ENCODE peak calls at places on chromosomes 13 and 19, in six cellular contexts. One of them, this sample, is unnamed. For H3K27me3, the result is how much of the 10 kb centered on the place peaks cover.

GRCh38 chr19:401836-402535 is 7.0 kb downstream of the C2CD4C start:
- DNase-seq in cardiac muscle cell: no peak
- DNase-seq in upper lobe of left lung: peak
- DNase-seq in A673: peak
- DNase-seq in CD8-positive, alpha-beta T cell: no peak
- DNase-seq in right atrium auricular region: no peak
- DNase-seq in this sample: no peak

GRCh38 chr19:35404879-35405622 is 34.2 kb downstream of the GPR42 start:
- DNase-seq in cardiac muscle cell: peak
- DNase-seq in upper lobe of left lung: no peak
- DNase-seq in A673: peak
- DNase-seq in CD8-positive, alpha-beta T cell: no peak
- DNase-seq in right atrium auricular region: no peak
- DNase-seq in this sample: peak

GRCh38 chr13:39016087-39016486 is 21.8 kb downstream of the PROSER1 start:
- DNase-seq in cardiac muscle cell: no peak
- DNase-seq in upper lobe of left lung: no peak
- DNase-seq in A673: no peak
- DNase-seq in CD8-positive, alpha-beta T cell: no peak
- DNase-seq in right atrium auricular region: no peak
- DNase-seq in this sample: no peak

GRCh38 chr13:85265296-85265695 is 533.9 kb downstream of the SLITRK6 start:
- DNase-seq in cardiac muscle cell: no peak
- DNase-seq in upper lobe of left lung: no peak
- DNase-seq in A673: no peak
- DNase-seq in CD8-positive, alpha-beta T cell: no peak
- DNase-seq in right atrium auricular region: no peak
- DNase-seq in this sample: no peak

GRCh38 chr19:1883784-1884183 is 1.5 kb downstream of the ABHD17A start:
- DNase-seq in cardiac muscle cell: no peak
- DNase-seq in upper lobe of left lung: no peak
- DNase-seq in A673: no peak
- DNase-seq in CD8-positive, alpha-beta T cell: no peak
- DNase-seq in right atrium auricular region: no peak
- DNase-seq in this sample: no peak

GRCh38 chr13:113650275-113650674 is 7.7 kb downstream of the ATP4B start:
- DNase-seq in cardiac muscle cell: no peak
- DNase-seq in upper lobe of left lung: peak
- DNase-seq in A673: no peak
- DNase-seq in CD8-positive, alpha-beta T cell: no peak
- DNase-seq in right atrium auricular region: no peak
- DNase-seq in this sample: no peak

GRCh38 chr13:97005631-97006262 is 11.5 kb upstream of the OXGR1 start:
- DNase-seq in cardiac muscle cell: peak
- DNase-seq in upper lobe of left lung: no peak
- DNase-seq in A673: no peak
- DNase-seq in CD8-positive, alpha-beta T cell: no peak
- DNase-seq in right atrium auricular region: no peak
- DNase-seq in this sample: no peak

GRCh38 chr19:3693030-3693925 is 7.0 kb downstream of the PIP5K1C start:
- DNase-seq in cardiac muscle cell: no peak
- DNase-seq in upper lobe of left lung: no peak
- DNase-seq in A673: no peak
- DNase-seq in CD8-positive, alpha-beta T cell: no peak
- DNase-seq in right atrium auricular region: no peak
- DNase-seq in this sample: no peak

GRCh38 chr19:29837448-29837961 is 25.7 kb downstream of the CCNE1 start:
- DNase-seq in cardiac muscle cell: no peak
- DNase-seq in upper lobe of left lung: no peak
- DNase-seq in A673: no peak
- DNase-seq in CD8-positive, alpha-beta T cell: no peak
- DNase-seq in right atrium auricular region: no peak
- DNase-seq in this sample: no peak

GRCh38 chr19:9427941-9428340 is 7.4 kb downstream of the ZNF266 start:
- DNase-seq in cardiac muscle cell: no peak
- DNase-seq in upper lobe of left lung: no peak
- DNase-seq in A673: no peak
- DNase-seq in CD8-positive, alpha-beta T cell: no peak
- DNase-seq in right atrium auricular region: no peak
- DNase-seq in this sample: no peak

GRCh38 chr13:51785592-51786424 is 18.2 kb downstream of the DHRS12 start:
- DNase-seq in cardiac muscle cell: peak
- DNase-seq in upper lobe of left lung: peak
- DNase-seq in A673: peak
- DNase-seq in CD8-positive, alpha-beta T cell: no peak
- DNase-seq in right atrium auricular region: no peak
- DNase-seq in this sample: peak

GRCh38 chr19:30649934-30650614 is 277.9 kb downstream of the ZNF536 start:
- DNase-seq in cardiac muscle cell: peak
- DNase-seq in upper lobe of left lung: no peak
- DNase-seq in A673: peak
- DNase-seq in CD8-positive, alpha-beta T cell: no peak
- DNase-seq in right atrium auricular region: no peak
- DNase-seq in this sample: no peak

GRCh38 chr13:20393273-20394235 is 132.1 kb downstream of the CRYL1 start:
- DNase-seq in cardiac muscle cell: no peak
- DNase-seq in upper lobe of left lung: no peak
- DNase-seq in A673: no peak
- DNase-seq in CD8-positive, alpha-beta T cell: no peak
- DNase-seq in right atrium auricular region: no peak
- DNase-seq in this sample: no peak

GRCh38 chr19:39083983-39084731 is at the start of gene ACP7:
- DNase-seq in cardiac muscle cell: no peak
- DNase-seq in upper lobe of left lung: no peak
- DNase-seq in A673: no peak
- DNase-seq in CD8-positive, alpha-beta T cell: no peak
- DNase-seq in right atrium auricular region: no peak
- DNase-seq in this sample: no peak

GRCh38 chr19:43765109-43765876 is 10.5 kb upstream of the SMG9 start:
- DNase-seq in cardiac muscle cell: peak
- DNase-seq in upper lobe of left lung: peak
- DNase-seq in A673: peak
- DNase-seq in CD8-positive, alpha-beta T cell: no peak
- DNase-seq in right atrium auricular region: peak
- DNase-seq in this sample: peak

GRCh38 chr13:44932850-44933251 is 56.4 kb downstream of the NUFIP1 start:
- DNase-seq in cardiac muscle cell: peak
- DNase-seq in upper lobe of left lung: no peak
- DNase-seq in A673: no peak
- DNase-seq in CD8-positive, alpha-beta T cell: no peak
- DNase-seq in right atrium auricular region: no peak
- DNase-seq in this sample: no peak

GRCh38 chr13:33191425-33192221 is 93.9 kb downstream of the STARD13 start:
- DNase-seq in cardiac muscle cell: no peak
- DNase-seq in upper lobe of left lung: no peak
- DNase-seq in A673: no peak
- DNase-seq in CD8-positive, alpha-beta T cell: no peak
- DNase-seq in right atrium auricular region: no peak
- DNase-seq in this sample: no peak

DNA sequence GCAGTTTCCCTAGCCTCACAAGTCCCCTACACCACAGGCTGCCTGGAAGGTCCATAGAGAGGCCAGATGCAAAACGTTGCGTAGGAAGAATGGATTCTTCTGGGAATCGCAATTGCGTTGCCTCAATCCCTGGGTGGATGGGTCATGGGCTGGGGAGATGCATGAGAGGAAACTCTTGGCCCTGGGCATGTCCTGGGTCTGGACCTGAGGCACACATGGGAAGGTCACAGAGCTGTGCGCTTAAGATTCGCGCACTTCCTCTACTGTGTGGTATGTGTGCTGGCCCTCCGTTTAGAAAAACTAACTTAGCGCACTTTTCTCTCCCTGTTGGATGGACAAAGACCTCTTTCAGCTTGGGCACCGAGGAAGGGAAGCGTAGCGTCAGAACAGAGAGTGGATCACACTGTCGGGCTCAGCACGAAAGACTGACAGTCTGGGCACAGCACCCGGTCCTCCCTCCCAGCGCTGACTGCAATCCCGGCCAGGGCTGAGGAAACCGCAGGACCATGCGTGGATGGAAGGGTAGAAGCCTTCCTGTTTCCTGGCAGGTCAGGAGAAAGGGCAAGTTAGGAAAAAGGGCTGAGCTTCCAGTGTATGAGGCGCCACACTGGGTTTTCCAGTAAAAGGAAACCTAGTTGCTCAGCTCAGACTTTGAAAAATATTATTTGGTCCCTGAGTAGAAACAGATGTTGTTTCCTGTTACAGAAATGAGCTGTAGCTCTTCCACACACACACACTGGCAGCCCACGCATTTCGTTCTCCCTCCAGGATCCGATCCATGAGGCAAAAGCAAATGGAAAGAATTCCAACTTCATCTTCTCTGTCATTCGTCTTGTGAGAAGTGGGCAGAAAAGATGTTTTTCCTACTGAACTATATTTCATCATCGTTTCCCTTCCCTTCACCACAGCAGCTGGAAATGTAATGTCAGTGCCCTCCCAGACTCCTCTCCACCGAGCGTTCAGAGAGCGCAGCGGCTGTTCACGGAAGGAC is 86.0 kb downstream of the ING1 start:
- DNase-seq in cardiac muscle cell: peak
- DNase-seq in upper lobe of left lung: no peak
- DNase-seq in A673: peak
- DNase-seq in CD8-positive, alpha-beta T cell: no peak
- DNase-seq in right atrium auricular region: peak
- DNase-seq in this sample: peak
- H3K4me3 ChIP-seq in cardiac muscle cell: no peak
- H3K4me3 ChIP-seq in upper lobe of left lung: peak
- H3K4me3 ChIP-seq in A673: peak
- H3K4me3 ChIP-seq in CD8-positive, alpha-beta T cell: no peak
- H3K4me3 ChIP-seq in right atrium auricular region: peak
- H3K4me3 ChIP-seq in this sample: peak

DNA sequence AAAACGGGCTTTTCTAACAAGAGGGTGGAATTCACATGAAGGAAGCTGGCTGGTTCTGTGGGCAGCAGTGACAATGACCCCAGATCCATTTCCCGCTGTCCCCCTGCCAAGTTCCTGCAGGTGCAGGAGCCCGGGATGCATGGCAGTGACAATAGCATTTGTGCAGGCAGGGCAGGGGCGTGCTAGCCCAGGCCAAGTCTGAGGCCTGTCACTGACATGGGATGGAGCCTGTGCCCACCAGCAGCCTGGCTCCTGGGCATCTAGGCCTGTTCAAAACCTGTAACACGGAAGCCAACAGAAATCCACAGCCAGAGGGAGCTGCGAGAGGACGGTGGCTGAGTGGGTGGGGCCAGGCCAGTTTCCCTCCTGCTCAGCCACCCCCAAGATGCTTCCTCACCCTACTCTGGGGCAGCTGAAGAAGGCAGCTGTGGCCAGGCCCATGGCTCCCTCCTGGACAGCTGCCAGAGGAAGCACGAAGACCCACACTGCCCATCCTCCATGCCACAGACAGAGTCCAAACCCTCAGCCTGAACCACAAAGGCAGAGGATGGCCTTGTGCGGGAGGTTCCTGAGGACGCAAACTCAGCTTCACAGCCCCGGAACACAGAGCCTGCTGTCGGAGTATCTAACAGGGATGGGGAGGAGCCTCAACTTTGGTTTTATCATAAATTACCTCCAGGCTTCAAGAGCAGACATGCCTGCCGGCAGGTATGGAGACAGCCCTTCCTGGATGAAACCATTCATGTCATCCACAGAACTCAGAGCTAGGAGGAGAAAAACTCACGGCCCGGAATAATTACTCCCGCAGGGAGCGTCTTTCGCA is 74.0 kb downstream of the CEBPG start:
- DNase-seq in cardiac muscle cell: no peak
- DNase-seq in upper lobe of left lung: no peak
- DNase-seq in A673: no peak
- DNase-seq in CD8-positive, alpha-beta T cell: no peak
- DNase-seq in right atrium auricular region: no peak
- DNase-seq in this sample: no peak
- TF ChIP-seq CTCF in cardiac muscle cell: no peak
- TF ChIP-seq CTCF in upper lobe of left lung: no peak
- TF ChIP-seq CTCF in A673: no peak
- TF ChIP-seq CTCF in CD8-positive, alpha-beta T cell: no peak
- TF ChIP-seq CTCF in right atrium auricular region: no peak
- TF ChIP-seq CTCF in this sample: no peak

DNA sequence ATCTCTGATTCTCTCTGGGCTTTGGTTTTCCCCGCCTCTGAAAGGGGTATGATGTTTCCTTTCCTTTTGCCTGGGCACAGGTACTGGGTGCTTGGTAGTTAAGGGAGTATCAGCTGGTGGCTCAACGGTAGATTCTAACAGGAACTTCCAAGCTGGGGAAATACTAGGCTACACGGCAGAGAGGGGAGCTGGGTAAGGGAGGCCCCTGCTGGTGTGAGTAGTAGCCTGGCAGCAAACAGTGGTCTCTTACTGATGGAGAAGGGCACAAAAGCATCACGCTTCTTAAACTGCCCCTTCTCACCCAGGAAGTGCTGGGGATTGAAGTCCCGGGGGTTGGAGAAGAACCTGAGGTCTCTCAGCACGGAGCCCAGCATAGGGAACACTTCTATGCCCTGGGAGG is 26.9 kb upstream of the CYP2A7 start:
- DNase-seq in cardiac muscle cell: no peak
- DNase-seq in upper lobe of left lung: peak
- DNase-seq in A673: no peak
- DNase-seq in CD8-positive, alpha-beta T cell: no peak
- DNase-seq in right atrium auricular region: no peak
- DNase-seq in this sample: no peak
- H3K27me3 ChIP-seq in cardiac muscle cell: under half
- H3K27me3 ChIP-seq in upper lobe of left lung: under half
- H3K27me3 ChIP-seq in A673: under half
- H3K27me3 ChIP-seq in CD8-positive, alpha-beta T cell: under half
- H3K27me3 ChIP-seq in right atrium auricular region: under half
- H3K27me3 ChIP-seq in this sample: under half

GRCh38 chr13:46667687-46668281 is 114.8 kb downstream of the LRCH1 start:
- DNase-seq in cardiac muscle cell: peak
- DNase-seq in upper lobe of left lung: no peak
- DNase-seq in A673: no peak
- DNase-seq in CD8-positive, alpha-beta T cell: no peak
- DNase-seq in right atrium auricular region: no peak
- DNase-seq in this sample: no peak
- H3K4me3 ChIP-seq in cardiac muscle cell: no peak
- H3K4me3 ChIP-seq in upper lobe of left lung: peak
- H3K4me3 ChIP-seq in A673: peak
- H3K4me3 ChIP-seq in CD8-positive, alpha-beta T cell: peak
- H3K4me3 ChIP-seq in right atrium auricular region: no peak
- H3K4me3 ChIP-seq in this sample: no peak

GRCh38 chr19:41792513-41793413 is 3.6 kb upstream of the CEACAM3 start:
- DNase-seq in cardiac muscle cell: peak
- DNase-seq in upper lobe of left lung: peak
- DNase-seq in A673: peak
- DNase-seq in CD8-positive, alpha-beta T cell: no peak
- DNase-seq in right atrium auricular region: no peak
- DNase-seq in this sample: no peak

GRCh38 chr19:41795031-41795461 is 1.3 kb upstream of the CEACAM3 start:
- DNase-seq in cardiac muscle cell: peak
- DNase-seq in upper lobe of left lung: peak
- DNase-seq in A673: peak
- DNase-seq in CD8-positive, alpha-beta T cell: peak
- DNase-seq in right atrium auricular region: no peak
- DNase-seq in this sample: no peak

GRCh38 chr19:41796362-41796761 is at the start of gene CEACAM3:
- DNase-seq in cardiac muscle cell: no peak
- DNase-seq in upper lobe of left lung: no peak
- DNase-seq in A673: no peak
- DNase-seq in CD8-positive, alpha-beta T cell: no peak
- DNase-seq in right atrium auricular region: no peak
- DNase-seq in this sample: no peak

GRCh38 chr19:41793414-41793727 is 3.0 kb upstream of the CEACAM3 start:
- DNase-seq in cardiac muscle cell: no peak
- DNase-seq in upper lobe of left lung: no peak
- DNase-seq in A673: no peak
- DNase-seq in CD8-positive, alpha-beta T cell: no peak
- DNase-seq in right atrium auricular region: no peak
- DNase-seq in this sample: no peak
- TF ChIP-seq CTCF in cardiac muscle cell: no peak
- TF ChIP-seq CTCF in upper lobe of left lung: no peak
- TF ChIP-seq CTCF in A673: no peak
- TF ChIP-seq CTCF in CD8-positive, alpha-beta T cell: no peak
- TF ChIP-seq CTCF in right atrium auricular region: no peak
- TF ChIP-seq CTCF in this sample: no peak

This sample was measured in BJ.